ENCODE peak calls at places on chromosomes 4 and X, in six cellular contexts. One of them, this sample, is unnamed.

GRCh38 chrX:29281078-29281742 is 694.0 kb downstream of the IL1RAPL1 start:
- DNase-seq in endodermal cell: no peak
- DNase-seq in prostate gland: no peak
- DNase-seq in activated B cell treated with CpG ODN at 0.5 μM for 24 hours: no peak
- DNase-seq in upper lobe of right lung: no peak
- DNase-seq in PC-3: no peak
- DNase-seq in this sample: no peak

GRCh38 chrX:72475338-72475737 is 97.3 kb downstream of the HDAC8 start:
- DNase-seq in upper lobe of right lung: no peak
- DNase-seq in PC-3: peak
- DNase-seq in prostate gland: no peak
- DNase-seq in endodermal cell: peak
- DNase-seq in activated B cell treated with CpG ODN at 0.5 μM for 24 hours: no peak
- DNase-seq in this sample: no peak

GRCh38 chr4:112168719-112169500 is 23.7 kb downstream of the FAM241A start:
- DNase-seq in activated B cell treated with CpG ODN at 0.5 μM for 24 hours: no peak
- DNase-seq in prostate gland: no peak
- DNase-seq in PC-3: no peak
- DNase-seq in endodermal cell: no peak
- DNase-seq in upper lobe of right lung: no peak
- DNase-seq in this sample: no peak

GRCh38 chrX:115911967-115912366 is 258.6 kb upstream of the AGTR2 start:
- DNase-seq in PC-3: no peak
- DNase-seq in activated B cell treated with CpG ODN at 0.5 μM for 24 hours: no peak
- DNase-seq in upper lobe of right lung: no peak
- DNase-seq in endodermal cell: no peak
- DNase-seq in prostate gland: no peak
- DNase-seq in this sample: no peak

GRCh38 chrX:24081661-24082154 is 27.0 kb downstream of the EIF2S3 start:
- DNase-seq in activated B cell treated with CpG ODN at 0.5 μM for 24 hours: peak
- DNase-seq in endodermal cell: peak
- DNase-seq in upper lobe of right lung: peak
- DNase-seq in PC-3: peak
- DNase-seq in prostate gland: peak
- DNase-seq in this sample: peak

GRCh38 chr4:153541426-153542096 is 75.4 kb downstream of the TMEM131L start:
- DNase-seq in PC-3: peak
- DNase-seq in endodermal cell: no peak
- DNase-seq in upper lobe of right lung: no peak
- DNase-seq in activated B cell treated with CpG ODN at 0.5 μM for 24 hours: no peak
- DNase-seq in prostate gland: no peak
- DNase-seq in this sample: no peak

GRCh38 chr4:161926033-161926828 is 237.6 kb downstream of the FSTL5 start:
- DNase-seq in prostate gland: no peak
- DNase-seq in activated B cell treated with CpG ODN at 0.5 μM for 24 hours: no peak
- DNase-seq in upper lobe of right lung: no peak
- DNase-seq in PC-3: no peak
- DNase-seq in endodermal cell: no peak
- DNase-seq in this sample: no peak

GRCh38 chr4:145609494-145610427 is 9.4 kb upstream of the MMAA start:
- DNase-seq in upper lobe of right lung: no peak
- DNase-seq in PC-3: peak
- DNase-seq in endodermal cell: peak
- DNase-seq in activated B cell treated with CpG ODN at 0.5 μM for 24 hours: no peak
- DNase-seq in prostate gland: peak
- DNase-seq in this sample: peak

GRCh38 chrX:109629310-109629709 is 4.3 kb upstream of the KCNE5 start:
- DNase-seq in prostate gland: no peak
- DNase-seq in endodermal cell: no peak
- DNase-seq in activated B cell treated with CpG ODN at 0.5 μM for 24 hours: no peak
- DNase-seq in PC-3: no peak
- DNase-seq in upper lobe of right lung: no peak
- DNase-seq in this sample: no peak

GRCh38 chrX:109638158-109638557 is 13.2 kb upstream of the KCNE5 start:
- DNase-seq in activated B cell treated with CpG ODN at 0.5 μM for 24 hours: no peak
- DNase-seq in upper lobe of right lung: no peak
- DNase-seq in PC-3: no peak
- DNase-seq in prostate gland: no peak
- DNase-seq in endodermal cell: no peak
- DNase-seq in this sample: no peak

GRCh38 chrX:109635151-109635550 is 10.2 kb upstream of the KCNE5 start:
- DNase-seq in PC-3: peak
- DNase-seq in prostate gland: no peak
- DNase-seq in endodermal cell: peak
- DNase-seq in activated B cell treated with CpG ODN at 0.5 μM for 24 hours: no peak
- DNase-seq in upper lobe of right lung: no peak
- DNase-seq in this sample: no peak

DNA sequence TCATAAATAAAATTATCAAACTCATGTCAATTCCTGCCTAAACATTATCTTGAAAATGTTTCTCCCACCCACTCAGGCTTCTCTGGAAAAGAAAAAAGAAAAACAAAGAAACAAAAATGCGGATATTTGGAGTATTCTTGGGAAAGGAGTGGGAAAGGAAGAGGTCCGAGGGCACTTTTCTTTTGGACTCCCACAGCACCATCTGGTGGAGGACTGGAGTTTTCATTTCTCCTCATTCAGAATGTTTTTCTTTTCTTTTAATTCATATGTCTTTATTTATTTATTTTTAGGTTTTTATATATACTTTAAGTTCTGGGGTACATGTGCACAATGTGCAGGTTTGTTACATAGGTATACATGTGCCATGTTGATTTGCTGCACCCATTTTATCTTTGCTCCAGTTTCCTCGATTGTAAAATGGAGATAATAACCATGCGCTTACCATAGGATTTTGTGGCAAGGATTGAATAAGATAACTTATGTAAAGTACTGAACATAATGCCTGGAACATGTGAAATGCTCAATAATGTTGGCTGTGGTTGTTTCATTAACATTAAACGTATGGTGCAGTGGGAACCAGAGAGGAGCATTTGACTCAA is 8.0 kb upstream of the KCNE5 start:
- DNase-seq in endodermal cell: peak
- DNase-seq in upper lobe of right lung: no peak
- DNase-seq in prostate gland: no peak
- DNase-seq in PC-3: peak
- DNase-seq in activated B cell treated with CpG ODN at 0.5 μM for 24 hours: no peak
- DNase-seq in this sample: peak
- TF ChIP-seq CTCF in endodermal cell: peak
- TF ChIP-seq CTCF in upper lobe of right lung: peak
- TF ChIP-seq CTCF in prostate gland: no peak
- TF ChIP-seq CTCF in PC-3: peak
- TF ChIP-seq CTCF in activated B cell treated with CpG ODN at 0.5 μM for 24 hours: no peak
- TF ChIP-seq CTCF in this sample: peak

DNA sequence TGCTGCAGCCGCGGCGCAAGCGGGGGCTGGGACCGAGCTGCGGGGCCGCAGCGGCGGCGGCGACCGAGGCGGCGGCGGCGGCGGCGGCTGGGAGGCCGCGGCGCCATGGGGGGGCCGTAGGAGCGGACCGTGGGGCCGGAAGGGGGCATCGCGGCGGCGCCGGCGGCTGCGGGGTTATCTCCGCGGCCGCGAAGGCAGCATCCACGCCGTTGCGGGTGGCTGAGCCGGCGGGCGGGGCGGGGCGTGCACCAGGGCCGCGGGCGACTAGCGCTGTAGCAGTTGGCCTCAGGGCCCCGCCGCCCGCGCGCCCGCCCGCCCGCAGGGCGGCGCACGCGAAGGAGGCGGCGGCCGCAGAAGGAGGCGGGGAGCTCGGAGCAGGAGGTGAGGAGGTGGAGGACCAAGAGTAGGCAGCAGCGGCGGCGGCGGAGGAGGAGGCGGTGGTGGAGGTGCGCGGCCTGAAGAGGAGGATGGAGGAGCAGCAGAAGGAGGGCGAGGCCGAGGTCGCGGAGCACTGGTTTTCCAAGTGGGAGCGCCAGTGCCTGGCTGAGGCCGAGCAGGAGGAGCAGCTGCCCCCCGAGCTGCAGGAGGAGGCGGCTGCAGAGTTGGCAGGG is 126.1 kb upstream of the CXorf66 start:
- DNase-seq in upper lobe of right lung: peak
- DNase-seq in endodermal cell: peak
- DNase-seq in activated B cell treated with CpG ODN at 0.5 μM for 24 hours: peak
- DNase-seq in PC-3: no peak
- DNase-seq in prostate gland: peak
- DNase-seq in this sample: peak
- TF ChIP-seq CTCF in upper lobe of right lung: no peak
- TF ChIP-seq CTCF in endodermal cell: peak
- TF ChIP-seq CTCF in activated B cell treated with CpG ODN at 0.5 μM for 24 hours: no peak
- TF ChIP-seq CTCF in PC-3: no peak
- TF ChIP-seq CTCF in prostate gland: no peak
- TF ChIP-seq CTCF in this sample: no peak

GRCh38 chrX:73852022-73852421 is 289.0 kb downstream of the CHIC1 start:
- DNase-seq in PC-3: no peak
- DNase-seq in endodermal cell: no peak
- DNase-seq in activated B cell treated with CpG ODN at 0.5 μM for 24 hours: no peak
- DNase-seq in upper lobe of right lung: no peak
- DNase-seq in prostate gland: no peak
- DNase-seq in this sample: no peak

GRCh38 chrX:73849054-73849453 is 286.1 kb downstream of the CHIC1 start:
- DNase-seq in prostate gland: no peak
- DNase-seq in PC-3: no peak
- DNase-seq in upper lobe of right lung: no peak
- DNase-seq in activated B cell treated with CpG ODN at 0.5 μM for 24 hours: no peak
- DNase-seq in endodermal cell: no peak
- DNase-seq in this sample: no peak

GRCh38 chrX:73851014-73852009 is 288.3 kb downstream of the CHIC1 start:
- DNase-seq in endodermal cell: no peak
- DNase-seq in activated B cell treated with CpG ODN at 0.5 μM for 24 hours: no peak
- DNase-seq in PC-3: no peak
- DNase-seq in upper lobe of right lung: no peak
- DNase-seq in prostate gland: no peak
- DNase-seq in this sample: no peak

GRCh38 chrX:73850124-73851013 is 287.4 kb downstream of the CHIC1 start:
- DNase-seq in upper lobe of right lung: no peak
- DNase-seq in prostate gland: no peak
- DNase-seq in endodermal cell: peak
- DNase-seq in PC-3: peak
- DNase-seq in activated B cell treated with CpG ODN at 0.5 μM for 24 hours: no peak
- DNase-seq in this sample: no peak

DNA sequence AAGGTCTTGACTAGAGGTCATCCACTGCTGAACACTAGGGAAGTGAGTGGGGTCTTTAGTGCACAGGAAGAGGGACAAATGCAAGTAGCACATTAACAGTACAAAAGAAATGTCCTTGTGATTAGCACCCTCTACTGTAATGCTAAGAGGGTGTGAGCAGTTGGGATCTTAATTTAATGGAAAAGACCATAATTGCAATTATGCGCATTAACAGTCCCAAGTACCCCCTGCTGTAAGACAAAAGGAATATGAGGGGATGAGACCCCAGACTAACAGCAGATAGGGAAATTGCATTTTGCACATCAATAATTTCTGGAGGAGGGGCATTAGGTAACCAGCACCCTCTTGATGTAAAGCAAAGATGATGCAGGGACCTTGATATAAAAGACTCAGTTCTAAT is 285.0 kb downstream of the CHIC1 start:
- DNase-seq in prostate gland: no peak
- DNase-seq in upper lobe of right lung: no peak
- DNase-seq in PC-3: no peak
- DNase-seq in activated B cell treated with CpG ODN at 0.5 μM for 24 hours: no peak
- DNase-seq in endodermal cell: no peak
- DNase-seq in this sample: no peak
- TF ChIP-seq CTCF in prostate gland: no peak
- TF ChIP-seq CTCF in upper lobe of right lung: no peak
- TF ChIP-seq CTCF in PC-3: peak
- TF ChIP-seq CTCF in activated B cell treated with CpG ODN at 0.5 μM for 24 hours: no peak
- TF ChIP-seq CTCF in endodermal cell: no peak
- TF ChIP-seq CTCF in this sample: no peak

GRCh38 chr4:2849267-2850140 is 5.9 kb downstream of the ADD1 start:
- DNase-seq in PC-3: no peak
- DNase-seq in upper lobe of right lung: no peak
- DNase-seq in activated B cell treated with CpG ODN at 0.5 μM for 24 hours: no peak
- DNase-seq in prostate gland: no peak
- DNase-seq in endodermal cell: no peak
- DNase-seq in this sample: no peak
- TF ChIP-seq CTCF in PC-3: no peak
- TF ChIP-seq CTCF in upper lobe of right lung: no peak
- TF ChIP-seq CTCF in activated B cell treated with CpG ODN at 0.5 μM for 24 hours: no peak
- TF ChIP-seq CTCF in prostate gland: no peak
- TF ChIP-seq CTCF in endodermal cell: no peak
- TF ChIP-seq CTCF in this sample: no peak

DNA sequence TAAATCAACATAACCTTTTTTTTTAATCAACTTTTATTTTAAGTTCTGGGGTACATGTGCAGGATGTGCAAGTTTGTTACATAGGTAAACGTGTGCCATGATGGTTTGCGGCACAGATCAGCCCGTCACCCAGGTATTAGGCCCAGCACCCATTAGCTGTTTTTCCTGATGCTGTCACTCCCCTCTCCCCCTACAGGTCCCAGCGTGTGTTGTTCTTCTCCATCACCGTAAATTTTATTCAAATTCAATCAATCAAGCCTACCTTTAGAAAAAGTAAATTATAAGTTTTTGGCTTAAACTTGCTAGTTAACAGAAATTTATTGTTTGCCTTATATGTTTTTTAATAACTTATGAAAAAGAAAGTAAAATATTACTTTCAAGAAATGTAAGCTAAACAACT is 25.9 kb downstream of the TIGD2 start:
- DNase-seq in upper lobe of right lung: no peak
- DNase-seq in PC-3: no peak
- DNase-seq in prostate gland: no peak
- DNase-seq in endodermal cell: no peak
- DNase-seq in activated B cell treated with CpG ODN at 0.5 μM for 24 hours: no peak
- DNase-seq in this sample: no peak
- TF ChIP-seq CTCF in upper lobe of right lung: no peak
- TF ChIP-seq CTCF in PC-3: no peak
- TF ChIP-seq CTCF in prostate gland: no peak
- TF ChIP-seq CTCF in endodermal cell: peak
- TF ChIP-seq CTCF in activated B cell treated with CpG ODN at 0.5 μM for 24 hours: no peak
- TF ChIP-seq CTCF in this sample: peak

GRCh38 chr4:156109943-156110925 is 156.6 kb upstream of the CTSO start:
- DNase-seq in prostate gland: peak
- DNase-seq in upper lobe of right lung: no peak
- DNase-seq in PC-3: no peak
- DNase-seq in activated B cell treated with CpG ODN at 0.5 μM for 24 hours: no peak
- DNase-seq in endodermal cell: peak
- DNase-seq in this sample: no peak
- TF ChIP-seq CTCF in prostate gland: no peak
- TF ChIP-seq CTCF in upper lobe of right lung: no peak
- TF ChIP-seq CTCF in PC-3: peak
- TF ChIP-seq CTCF in activated B cell treated with CpG ODN at 0.5 μM for 24 hours: no peak
- TF ChIP-seq CTCF in endodermal cell: peak
- TF ChIP-seq CTCF in this sample: peak

GRCh38 chr4:82491251-82491960 is 61.0 kb downstream of the ENOPH1 start:
- DNase-seq in prostate gland: peak
- DNase-seq in PC-3: peak
- DNase-seq in upper lobe of right lung: no peak
- DNase-seq in endodermal cell: no peak
- DNase-seq in activated B cell treated with CpG ODN at 0.5 μM for 24 hours: no peak
- DNase-seq in this sample: no peak
- TF ChIP-seq CTCF in prostate gland: no peak
- TF ChIP-seq CTCF in PC-3: no peak
- TF ChIP-seq CTCF in upper lobe of right lung: no peak
- TF ChIP-seq CTCF in endodermal cell: no peak
- TF ChIP-seq CTCF in activated B cell treated with CpG ODN at 0.5 μM for 24 hours: no peak
- TF ChIP-seq CTCF in this sample: no peak